ENCODE peak calls at places on chromosomes 16 and 17, in four cellular contexts. K is sigmoid colon, T is A549, J is astrocyte. I is an unnamed sample.

GRCh38 chr17:1562178-1562643 is 381 bp downstream of the PITPNA start:
- DNase-seq in K (peak; percentile 76), T (no peak), J (peak; percentile 23), I (no peak)

GRCh38 chr17:4728124-4728523 is 3.1 kb upstream of the MED11 start:
- DNase-seq in K (no peak), T (peak; percentile 53), J (no peak), I (no peak)

GRCh38 chr17:30716461-30717289 is 107.8 kb downstream of the CRLF3 start:
- DNase-seq in K (peak; percentile 49), T (peak; percentile 69), J (no peak), I (no peak)

GRCh38 chr16:14005335-14005734 is 65.8 kb upstream of the MRTFB start:
- DNase-seq in K (no peak), T (no peak), J (no peak), I (no peak)

GRCh38 chr17:49880291-49881053 is 32.6 kb upstream of the TAC4 start:
- DNase-seq in K (peak; percentile 82), T (peak; percentile 84), J (peak; percentile 20), I (peak; percentile 37)

GRCh38 chr16:48052731-48053130 is 103.1 kb downstream of the ABCC12 start:
- DNase-seq in K (no peak), T (no peak), J (no peak), I (no peak)

GRCh38 chr17:79612468-79613194 is 1.8 kb upstream of the RBFOX3 start:
- DNase-seq in K (peak; percentile 85), T (peak; percentile 92), J (no peak), I (no peak)

GRCh38 chr17:55420776-55421178 is 858 bp downstream of the MMD start:
- DNase-seq in K (peak; percentile 86), T (no peak), J (no peak), I (no peak)

GRCh38 chr16:82855471-82855870 is 228.7 kb downstream of the CDH13 start:
- DNase-seq in K (no peak), T (no peak), J (peak; percentile 28), I (no peak)

GRCh38 chr17:66939461-66940114 is 24.9 kb upstream of the CACNG4 start:
- DNase-seq in K (peak; percentile 60), T (no peak), J (no peak), I (no peak)

GRCh38 chr16:19926449-19927390 is 42.1 kb upstream of the GPRC5B start:
- DNase-seq in K (no peak), T (peak; percentile 65), J (peak; percentile 81), I (peak; percentile 83)

GRCh38 chr17:59641799-59642484 is 22.2 kb downstream of the CLTC start:
- DNase-seq in K (no peak), T (no peak), J (no peak), I (no peak)

GRCh38 chr17:28725166-28725659 is 820 bp downstream of the TLCD1 start:
- DNase-seq in K (peak; percentile 70), T (peak; percentile 88), J (peak; percentile 63), I (peak; percentile 47)

GRCh38 chr17:41417576-41418015 is 6.8 kb downstream of the KRT37 start:
- DNase-seq in K (no peak), T (no peak), J (no peak), I (no peak)

GRCh38 chr17:1560582-1561170 is 1.9 kb downstream of the PITPNA start:
- DNase-seq in K (no peak), T (no peak), J (no peak), I (no peak)

GRCh38 chr16:89536371-89536770 is 24.1 kb upstream of the RPL13 start:
- DNase-seq in K (no peak), T (no peak), J (no peak), I (no peak)

GRCh38 chr16:19179890-19180490 is 11.9 kb downstream of the SYT17 start:
- DNase-seq in K (peak; percentile 75), T (peak; percentile 70), J (no peak), I (peak; percentile 37)

GRCh38 chr17:17886747-17887146 is 50.0 kb upstream of the SREBF1 start:
- DNase-seq in K (peak; percentile 75), T (no peak), J (no peak), I (no peak)

GRCh38 chr16:16150117-16150877 is 73.0 kb downstream of the ABCC6 start:
- DNase-seq in K (peak; percentile 96), T (no peak), J (peak; percentile 52), I (peak; percentile 16)

GRCh38 chr17:44115585-44116415 is 7.6 kb downstream of the HDAC5 start:
- DNase-seq in K (no peak), T (peak; percentile 57), J (no peak), I (no peak)

GRCh38 chr17:681738-682137 is 32.9 kb downstream of the VPS53 start:
- DNase-seq in K (no peak), T (no peak), J (peak; percentile 84), I (peak; percentile 81)

GRCh38 chr16:48999508-48999907 is 282.1 kb downstream of the CBLN1 start:
- DNase-seq in K (peak; percentile 76), T (no peak), J (no peak), I (no peak)

GRCh38 chr16:67844441-67844840 is 2.3 kb upstream of the NUTF2 start:
- DNase-seq in K (no peak), T (no peak), J (no peak), I (no peak)

GRCh38 chr17:1590031-1590746 is 27.6 kb upstream of the PITPNA start:
- DNase-seq in K (no peak), T (peak; percentile 90), J (peak; percentile 80), I (peak; percentile 83)

GRCh38 chr17:39935896-39936295 is 8.4 kb downstream of the LRRC3C start:
- DNase-seq in K (no peak), T (no peak), J (peak; percentile 11), I (no peak)

GRCh38 chr16:81607006-81607405 is 162.4 kb downstream of the CMIP start:
- DNase-seq in K (no peak), T (no peak), J (no peak), I (no peak)

GRCh38 chr17:75340636-75341035 is 51.4 kb upstream of the SLC25A19 start:
- DNase-seq in K (no peak), T (no peak), J (peak; percentile 49), I (no peak)

GRCh38 chr16:69236319-69236718 is 49.4 kb downstream of the SNTB2 start:
- DNase-seq in K (no peak), T (no peak), J (no peak), I (no peak)

GRCh38 chr16:77963185-77964044 is 58.9 kb upstream of the CLEC3A start:
- DNase-seq in K (no peak), T (no peak), J (peak; percentile 19), I (no peak)

GRCh38 chr16:69166221-69166833 is 20.6 kb upstream of the SNTB2 start:
- DNase-seq in K (peak; percentile 26), T (no peak), J (peak; percentile 74), I (peak; percentile 28)

GRCh38 chr16:71846443-71846842 is 667 bp downstream of the ATXN1L start:
- DNase-seq in K (peak; percentile 66), T (no peak), J (no peak), I (peak; percentile 2)

GRCh38 chr17:20998571-20999043 is 44.2 kb downstream of the USP22 start:
- DNase-seq in K (no peak), T (no peak), J (no peak), I (no peak)

GRCh38 chr16:31464348-31464769 is 5.1 kb downstream of the ARMC5 start:
- DNase-seq in K (no peak), T (no peak), J (no peak), I (no peak)

GRCh38 chr16:68995011-68995504 is 110.4 kb upstream of the HAS3 start:
- DNase-seq in K (no peak), T (peak; percentile 84), J (peak; percentile 48), I (peak; percentile 69)

GRCh38 chr17:50631908-50632571 is 2.6 kb upstream of the ABCC3 start:
- DNase-seq in K (no peak), T (peak; percentile 55), J (no peak), I (no peak)

GRCh38 chr16:14436410-14436955 is 193.6 kb downstream of the PARN start:
- DNase-seq in K (no peak), T (no peak), J (no peak), I (no peak)

GRCh38 chr16:86195863-86196630 is 297.1 kb downstream of the IRF8 start:
- DNase-seq in K (no peak), T (no peak), J (no peak), I (no peak)

GRCh38 chr17:16906670-16907069 is 65.2 kb downstream of the TNFRSF13B start:
- DNase-seq in K (no peak), T (no peak), J (peak; percentile 93), I (peak; percentile 27)

GRCh38 chr16:3283525-3284447 is 495 bp downstream of the ZNF263 start:
- DNase-seq in K (peak; percentile 71), T (no peak), J (no peak), I (no peak)
- H3K27ac ChIP-seq in K (peak overlapping the region; percentile 100), T (peak overlapping the region; percentile 90), J (peak overlapping the region; percentile 100), I (peak overlapping the region; percentile 98)

GRCh38 chr17:63136381-63137012 is 170.5 kb downstream of the TANC2 start:
- DNase-seq in K (no peak), T (no peak), J (no peak), I (no peak)
- H3K27ac ChIP-seq in K (no peak overlapping the region), T (no peak overlapping the region), J (no peak overlapping the region), I (no peak overlapping the region)

GRCh38 chr17:38727661-38728220 is 2.4 kb upstream of the CISD3 start:
- DNase-seq in K (no peak), T (no peak), J (no peak), I (no peak)
- H3K27ac ChIP-seq in K (no peak overlapping the region), T (no peak overlapping the region), J (no peak overlapping the region), I (no peak overlapping the region)

DNA sequence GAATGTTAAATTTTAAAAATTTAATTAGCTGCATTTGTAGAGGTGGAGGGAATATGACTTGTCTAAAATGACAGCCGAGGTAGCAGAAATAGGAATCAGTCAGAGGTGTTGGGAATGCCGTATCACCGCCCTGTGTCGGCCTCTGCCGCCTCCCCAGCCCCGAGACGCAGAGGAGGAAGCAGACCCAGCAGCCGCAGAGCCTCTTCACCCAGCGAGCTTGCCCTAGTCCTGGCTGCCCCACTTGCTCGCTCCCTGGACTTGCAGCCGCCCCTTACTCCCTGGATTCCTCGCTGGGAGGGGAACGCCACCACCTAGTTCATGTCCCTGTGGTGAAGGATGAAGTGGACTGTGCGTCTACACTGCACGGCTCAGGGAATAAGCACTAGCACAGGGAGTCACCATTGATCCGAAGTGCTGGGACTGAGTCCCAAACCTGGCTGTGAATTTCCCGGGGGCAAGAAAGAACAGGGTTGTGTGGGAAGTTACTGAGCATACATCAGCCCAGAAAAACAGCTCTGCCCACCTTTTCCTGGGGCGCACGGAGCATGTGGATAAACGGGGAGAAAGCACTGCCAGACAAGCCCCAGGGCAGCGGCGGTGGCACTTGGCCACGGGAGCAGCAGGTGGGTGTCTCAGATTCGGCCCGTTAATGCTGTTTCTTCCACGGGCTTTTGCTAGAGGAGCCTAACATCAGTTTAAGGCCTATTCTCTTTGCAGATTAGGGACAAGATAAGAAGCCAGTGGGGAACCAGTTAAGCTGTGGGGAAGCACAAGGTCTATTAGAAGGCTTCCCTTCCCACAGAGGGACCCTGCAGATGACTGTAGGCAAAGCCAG is 76.9 kb downstream of the RPTOR start:
- DNase-seq in K (no peak), T (no peak), J (no peak), I (no peak)
- H3K27ac ChIP-seq in K (no peak overlapping the region), T (no peak overlapping the region), J (no peak overlapping the region), I (no peak overlapping the region)

GRCh38 chr17:48484850-48485249 is 46.0 kb downstream of the HOXB1 start:
- DNase-seq in K (no peak), T (peak; percentile 45), J (peak; percentile 90), I (no peak)
- H3K27ac ChIP-seq in K (no peak overlapping the region), T (peak overlapping the region; percentile 9), J (peak overlapping the region; percentile 100), I (peak overlapping the region; percentile 81)

DNA sequence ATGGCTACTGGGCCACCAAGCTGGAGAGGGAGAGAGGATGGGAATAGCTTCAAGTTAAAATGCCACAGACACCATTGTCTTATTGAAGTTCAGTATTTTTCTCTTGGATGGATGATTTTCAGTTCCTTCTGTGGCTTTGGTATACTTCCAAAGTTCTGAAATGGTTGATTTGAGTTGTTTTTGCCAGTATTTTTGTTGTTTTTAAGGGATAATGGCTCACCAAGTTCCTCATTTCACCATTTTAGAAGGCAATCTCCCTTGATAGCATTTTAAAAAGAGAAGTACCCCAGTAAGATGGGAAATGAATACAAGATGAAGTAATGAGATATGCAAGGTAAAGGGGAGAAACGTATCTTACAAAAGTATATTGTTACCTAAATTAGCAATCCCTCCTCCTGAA is 18.5 kb upstream of the SPDYE4 start:
- DNase-seq in K (no peak), T (no peak), J (no peak), I (no peak)
- H3K27ac ChIP-seq in K (no peak overlapping the region), T (no peak overlapping the region), J (no peak overlapping the region), I (no peak overlapping the region)